ENCODE peak calls at places on chromosomes 1 and 21, in five cellular contexts. One of them, this sample, is unnamed.

GRCh38 chr1:170068923-170069322 is 5.6 kb downstream of the KIFAP3 start:
- DNase-seq in A549: no peak
- DNase-seq in lung: no peak
- DNase-seq in heart right ventricle: no peak
- DNase-seq in left ventricle myocardium inferior: no peak
- DNase-seq in this sample: no peak

GRCh38 chr1:108925920-108926319 is 37.4 kb downstream of the CLCC1 start:
- DNase-seq in lung: no peak
- DNase-seq in left ventricle myocardium inferior: no peak
- DNase-seq in heart right ventricle: no peak
- DNase-seq in A549: no peak
- DNase-seq in this sample: no peak

GRCh38 chr1:186738896-186739295 is 58.7 kb upstream of the PTGS2 start:
- DNase-seq in left ventricle myocardium inferior: no peak
- DNase-seq in A549: no peak
- DNase-seq in heart right ventricle: no peak
- DNase-seq in lung: no peak
- DNase-seq in this sample: no peak

GRCh38 chr1:214658785-214659184 is 55.8 kb downstream of the CENPF start:
- DNase-seq in A549: no peak
- DNase-seq in heart right ventricle: no peak
- DNase-seq in left ventricle myocardium inferior: no peak
- DNase-seq in lung: no peak
- DNase-seq in this sample: no peak

GRCh38 chr1:48936436-48936835 is 159.7 kb upstream of the BEND5 start:
- DNase-seq in A549: no peak
- DNase-seq in lung: no peak
- DNase-seq in left ventricle myocardium inferior: no peak
- DNase-seq in heart right ventricle: no peak
- DNase-seq in this sample: no peak

GRCh38 chr1:37974575-37974974 is 15.2 kb downstream of the SF3A3 start:
- DNase-seq in A549: no peak
- DNase-seq in lung: no peak
- DNase-seq in left ventricle myocardium inferior: no peak
- DNase-seq in heart right ventricle: no peak
- DNase-seq in this sample: no peak

GRCh38 chr1:178091986-178092745 is 1.7 kb upstream of the RASAL2 start:
- DNase-seq in heart right ventricle: no peak
- DNase-seq in left ventricle myocardium inferior: no peak
- DNase-seq in lung: no peak
- DNase-seq in A549: no peak
- DNase-seq in this sample: no peak

GRCh38 chr1:164712131-164713031 is 153.4 kb downstream of the PBX1 start:
- DNase-seq in lung: no peak
- DNase-seq in heart right ventricle: peak
- DNase-seq in left ventricle myocardium inferior: no peak
- DNase-seq in A549: no peak
- DNase-seq in this sample: no peak

GRCh38 chr1:69524010-69524409 is 43.7 kb upstream of the LRRC7 start:
- DNase-seq in lung: no peak
- DNase-seq in heart right ventricle: no peak
- DNase-seq in A549: no peak
- DNase-seq in left ventricle myocardium inferior: no peak
- DNase-seq in this sample: no peak

GRCh38 chr1:89545264-89546038 is 20.8 kb downstream of the LRRC8B start:
- DNase-seq in lung: no peak
- DNase-seq in A549: no peak
- DNase-seq in heart right ventricle: no peak
- DNase-seq in left ventricle myocardium inferior: no peak
- DNase-seq in this sample: no peak

GRCh38 chr1:242535986-242536385 is 11.5 kb upstream of the PLD5 start:
- DNase-seq in left ventricle myocardium inferior: no peak
- DNase-seq in heart right ventricle: no peak
- DNase-seq in lung: no peak
- DNase-seq in A549: no peak
- DNase-seq in this sample: no peak

GRCh38 chr21:37871121-37871862 is 45.0 kb downstream of the KCNJ6 start:
- DNase-seq in left ventricle myocardium inferior: no peak
- DNase-seq in A549: no peak
- DNase-seq in lung: no peak
- DNase-seq in heart right ventricle: no peak
- DNase-seq in this sample: no peak

GRCh38 chr1:82343381-82343780 is 542.6 kb downstream of the ADGRL2 start:
- DNase-seq in A549: no peak
- DNase-seq in lung: no peak
- DNase-seq in heart right ventricle: no peak
- DNase-seq in left ventricle myocardium inferior: no peak
- DNase-seq in this sample: no peak

GRCh38 chr1:14613915-14614314 is 15.4 kb downstream of the KAZN start:
- DNase-seq in A549: no peak
- DNase-seq in heart right ventricle: no peak
- DNase-seq in lung: no peak
- DNase-seq in left ventricle myocardium inferior: no peak
- DNase-seq in this sample: no peak

GRCh38 chr1:40339420-40340323 is 22.6 kb upstream of the COL9A2 start:
- DNase-seq in lung: no peak
- DNase-seq in A549: no peak
- DNase-seq in left ventricle myocardium inferior: no peak
- DNase-seq in heart right ventricle: no peak
- DNase-seq in this sample: no peak

GRCh38 chr1:208950206-208950605 is 633.3 kb upstream of the CAMK1G start:
- DNase-seq in lung: no peak
- DNase-seq in A549: no peak
- DNase-seq in heart right ventricle: no peak
- DNase-seq in left ventricle myocardium inferior: no peak
- DNase-seq in this sample: no peak

GRCh38 chr1:151135433-151136385 is 10.7 kb downstream of the SEMA6C start:
- DNase-seq in heart right ventricle: no peak
- DNase-seq in left ventricle myocardium inferior: no peak
- DNase-seq in A549: no peak
- DNase-seq in lung: no peak
- DNase-seq in this sample: no peak

GRCh38 chr1:118979754-118980270 is 8.3 kb downstream of the TBX15 start:
- DNase-seq in left ventricle myocardium inferior: no peak
- DNase-seq in A549: no peak
- DNase-seq in heart right ventricle: no peak
- DNase-seq in lung: no peak
- DNase-seq in this sample: no peak

GRCh38 chr1:235632538-235633219 is 16.9 kb downstream of the GNG4 start:
- DNase-seq in lung: no peak
- DNase-seq in left ventricle myocardium inferior: no peak
- DNase-seq in A549: no peak
- DNase-seq in heart right ventricle: no peak
- DNase-seq in this sample: no peak

GRCh38 chr1:1259948-1260614 is 13.6 kb upstream of the C1QTNF12 start:
- DNase-seq in left ventricle myocardium inferior: peak
- DNase-seq in lung: no peak
- DNase-seq in heart right ventricle: peak
- DNase-seq in A549: no peak
- DNase-seq in this sample: no peak

GRCh38 chr1:8167936-8168335 is 141.8 kb upstream of the ERRFI1 start:
- DNase-seq in A549: no peak
- DNase-seq in lung: no peak
- DNase-seq in left ventricle myocardium inferior: no peak
- DNase-seq in heart right ventricle: no peak
- DNase-seq in this sample: no peak

GRCh38 chr21:37257526-37257966 is 9.6 kb downstream of the VPS26C start:
- DNase-seq in A549: peak
- DNase-seq in left ventricle myocardium inferior: peak
- DNase-seq in lung: no peak
- DNase-seq in heart right ventricle: peak
- DNase-seq in this sample: no peak

GRCh38 chr1:7113136-7113535 is 327.9 kb downstream of the CAMTA1 start:
- DNase-seq in left ventricle myocardium inferior: no peak
- DNase-seq in lung: no peak
- DNase-seq in heart right ventricle: no peak
- DNase-seq in A549: no peak
- DNase-seq in this sample: no peak

DNA sequence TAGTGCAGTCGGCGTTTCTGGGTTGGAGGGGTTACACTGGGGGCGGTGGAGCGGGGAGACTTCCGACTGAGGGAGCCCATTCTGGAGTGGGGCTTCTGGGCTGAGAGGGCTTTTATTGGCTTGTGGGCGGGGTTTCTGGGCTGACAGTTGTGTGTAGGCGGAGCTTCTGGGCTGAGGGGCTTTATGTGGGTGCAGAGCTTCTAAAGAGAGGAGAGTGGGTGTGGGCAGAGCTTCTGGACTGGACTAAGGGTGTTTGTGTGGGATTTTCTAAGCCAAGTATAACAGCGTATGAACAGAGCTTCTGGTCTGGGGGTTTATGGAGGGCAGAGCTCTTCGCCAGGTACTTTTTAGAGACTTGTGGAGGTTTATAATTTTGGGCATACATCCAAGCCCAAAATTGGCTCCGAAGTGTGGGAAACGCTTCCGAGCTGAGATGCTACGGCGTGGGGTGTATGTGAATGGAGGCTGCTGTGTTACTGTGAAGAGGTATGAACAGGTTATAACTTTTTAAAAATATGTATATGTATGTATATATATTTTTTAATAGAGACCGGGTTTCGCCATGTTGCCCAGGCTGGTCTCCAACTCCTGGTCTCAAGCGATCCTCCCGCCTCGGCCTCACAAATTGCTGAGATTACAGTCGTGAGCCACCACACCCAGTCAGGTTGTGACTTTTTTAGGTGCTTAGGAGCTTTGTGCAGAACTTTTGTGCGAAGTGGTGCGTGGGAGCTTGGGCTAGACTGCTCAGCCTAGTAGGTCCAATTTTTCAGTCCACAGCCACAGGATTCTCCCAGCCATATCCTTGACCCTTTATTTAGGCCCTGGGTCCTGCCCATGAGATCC is 869 bp downstream of the TMEM39B start:
- DNase-seq in heart right ventricle: no peak
- DNase-seq in lung: no peak
- DNase-seq in A549: peak
- DNase-seq in left ventricle myocardium inferior: no peak
- DNase-seq in this sample: no peak
- H3K27ac ChIP-seq in heart right ventricle: peak
- H3K27ac ChIP-seq in lung: peak
- H3K27ac ChIP-seq in A549: peak
- H3K27ac ChIP-seq in left ventricle myocardium inferior: peak
- H3K27ac ChIP-seq in this sample: peak

DNA sequence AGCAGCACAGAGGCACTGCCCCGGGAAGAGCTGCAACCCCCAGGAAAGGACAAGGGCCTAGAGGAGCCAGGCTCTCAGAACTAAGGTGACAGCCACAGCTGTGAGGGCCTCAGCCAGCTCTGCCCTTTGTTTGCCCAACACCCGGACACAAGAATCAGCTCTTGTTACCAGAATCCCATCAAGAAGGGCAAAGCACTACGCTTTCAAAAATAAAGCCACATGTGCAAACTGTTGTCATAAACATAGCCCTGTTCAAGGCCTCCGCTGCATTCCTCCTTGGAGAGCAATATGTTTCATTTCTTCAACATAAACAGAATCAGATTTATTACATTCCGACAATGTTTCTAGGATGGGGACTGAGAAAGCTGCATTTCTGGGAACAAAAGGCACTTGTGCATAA is 71.2 kb downstream of the SSBP3 start:
- DNase-seq in left ventricle myocardium inferior: no peak
- DNase-seq in lung: no peak
- DNase-seq in heart right ventricle: no peak
- DNase-seq in A549: no peak
- DNase-seq in this sample: no peak
- H3K4me3 ChIP-seq in left ventricle myocardium inferior: peak
- H3K4me3 ChIP-seq in lung: no peak
- H3K4me3 ChIP-seq in heart right ventricle: peak
- H3K4me3 ChIP-seq in A549: no peak
- H3K4me3 ChIP-seq in this sample: peak

GRCh38 chr1:59779949-59780348 is 34.8 kb upstream of the HOOK1 start:
- DNase-seq in lung: no peak
- DNase-seq in left ventricle myocardium inferior: no peak
- DNase-seq in A549: no peak
- DNase-seq in heart right ventricle: no peak
- DNase-seq in this sample: no peak
- TF ChIP-seq CTCF in lung: no peak
- TF ChIP-seq CTCF in left ventricle myocardium inferior: peak
- TF ChIP-seq CTCF in A549: no peak
- TF ChIP-seq CTCF in heart right ventricle: no peak
- TF ChIP-seq CTCF in this sample: no peak

GRCh38 chr1:159917533-159917932 is 7.8 kb downstream of the TAGLN2 start:
- DNase-seq in lung: no peak
- DNase-seq in heart right ventricle: no peak
- DNase-seq in A549: no peak
- DNase-seq in left ventricle myocardium inferior: no peak
- DNase-seq in this sample: no peak

GRCh38 chr1:159914252-159915018 is 10.9 kb downstream of the TAGLN2 start:
- DNase-seq in A549: no peak
- DNase-seq in heart right ventricle: no peak
- DNase-seq in left ventricle myocardium inferior: no peak
- DNase-seq in lung: no peak
- DNase-seq in this sample: no peak

GRCh38 chr1:159915571-159916239 is 9.6 kb downstream of the TAGLN2 start:
- DNase-seq in lung: no peak
- DNase-seq in left ventricle myocardium inferior: no peak
- DNase-seq in A549: no peak
- DNase-seq in heart right ventricle: no peak
- DNase-seq in this sample: no peak

GRCh38 chr1:159918041-159918917 is 7.0 kb downstream of the TAGLN2 start:
- DNase-seq in heart right ventricle: no peak
- DNase-seq in A549: no peak
- DNase-seq in lung: no peak
- DNase-seq in left ventricle myocardium inferior: no peak
- DNase-seq in this sample: no peak

DNA sequence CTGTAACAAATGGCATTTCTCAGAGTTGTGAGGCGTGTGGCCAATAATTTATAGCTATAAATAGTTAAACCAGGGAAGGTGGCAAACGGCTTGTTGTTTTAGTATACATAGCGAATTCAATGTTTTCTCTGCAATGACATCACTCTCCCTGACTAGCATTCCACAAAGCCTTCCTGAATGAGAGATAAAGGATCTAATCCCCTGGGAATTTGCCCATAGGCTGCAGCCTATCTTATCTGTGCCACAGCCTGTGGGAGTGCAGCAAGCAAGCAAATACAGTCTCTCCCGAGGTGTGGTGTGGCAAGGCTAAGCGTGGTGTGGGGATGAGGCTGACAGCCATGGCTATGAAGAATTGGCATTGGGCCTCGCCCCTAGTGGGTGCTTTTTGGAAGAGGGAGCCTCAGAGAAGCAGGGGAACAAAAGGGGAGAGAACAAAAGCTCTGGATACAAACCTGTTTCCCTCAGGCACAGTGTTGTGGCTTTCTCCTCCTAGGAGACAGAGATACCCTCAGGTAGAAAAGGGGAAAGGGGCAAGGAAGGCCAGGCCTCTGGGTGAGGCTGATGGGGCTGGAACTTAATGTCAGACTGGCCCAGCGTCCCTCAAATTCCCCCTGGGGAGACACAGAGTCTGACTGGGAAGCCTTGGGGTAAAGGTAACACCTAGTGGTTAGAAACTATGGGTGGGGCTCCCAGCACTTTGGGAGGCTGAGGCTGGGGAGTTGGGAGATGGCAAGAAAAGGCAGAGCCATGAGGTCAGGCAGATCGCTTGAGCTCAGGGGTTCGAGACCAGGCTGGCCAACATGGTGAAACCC is 8.9 kb downstream of the TAGLN2 start:
- DNase-seq in left ventricle myocardium inferior: no peak
- DNase-seq in A549: peak
- DNase-seq in heart right ventricle: no peak
- DNase-seq in lung: no peak
- DNase-seq in this sample: no peak
- H3K27ac ChIP-seq in left ventricle myocardium inferior: peak
- H3K27ac ChIP-seq in A549: peak
- H3K27ac ChIP-seq in heart right ventricle: peak
- H3K27ac ChIP-seq in lung: peak
- H3K27ac ChIP-seq in this sample: peak